ENCODE peak calls at places on chromosomes 5 and 9, in six cellular contexts. E, K, N, L, J and O are unnamed samples.
A peak's percentile ranks its signal among the peaks of the same experiment; 100 is the strongest.

GRCh38 chr9:121350993-121351561 is 19.0 kb downstream of the STOM start:
- DNase-seq in J (peak; percentile 83), E (peak; percentile 59), L (peak; percentile 96), N (peak; percentile 86), K (peak; percentile 84), O (peak; percentile 77)

GRCh38 chr5:759111-759741 is 25.3 kb downstream of the ZDHHC11B start:
- DNase-seq in L (peak; percentile 32), N (no peak), K (no peak), E (peak; percentile 86), J (no peak), O (no peak)

GRCh38 chr5:37723147-37723961 is 116.5 kb downstream of the GDNF start:
- DNase-seq in L (peak; percentile 66), J (peak; percentile 14), N (no peak), K (no peak), E (no peak), O (no peak)

GRCh38 chr5:133230823-133231578 is 179.2 kb downstream of the HSPA4 start:
- DNase-seq in J (no peak), L (no peak), K (no peak), E (no peak), N (no peak), O (no peak)

GRCh38 chr5:165502893-165503696 is 1997.7 kb downstream of the MAT2B start:
- DNase-seq in N (no peak), E (no peak), K (no peak), L (no peak), J (no peak), O (no peak)

GRCh38 chr5:142749321-142749720 is 20.9 kb upstream of the ARHGAP26 start:
- DNase-seq in E (no peak), J (peak; percentile 85), N (peak; percentile 20), L (peak; percentile 85), K (peak; percentile 28), O (no peak)

GRCh38 chr9:37036237-37037136 is 2.4 kb upstream of the PAX5 start:
- DNase-seq in L (peak; percentile 36), K (no peak), E (peak; percentile 61), J (peak; percentile 36), N (no peak), O (no peak)

GRCh38 chr9:75359638-75360037 is 271.3 kb downstream of the OSTF1 start:
- DNase-seq in N (no peak), J (no peak), E (no peak), K (no peak), L (no peak), O (no peak)

GRCh38 chr5:89327621-89328020 is 444.6 kb upstream of the MEF2C start:
- DNase-seq in K (no peak), N (no peak), L (no peak), J (no peak), E (no peak), O (no peak)

GRCh38 chr9:3001311-3001710 is 157.4 kb upstream of the PUM3 start:
- DNase-seq in J (peak; percentile 58), N (no peak), K (no peak), E (no peak), L (no peak), O (no peak)

GRCh38 chr5:99646011-99646647 is 717.3 kb upstream of the CHD1 start:
- DNase-seq in L (no peak), K (no peak), N (no peak), J (no peak), E (no peak), O (no peak)

GRCh38 chr9:120931278-120932085 is 4.9 kb upstream of the TRAF1 start:
- DNase-seq in J (peak; percentile 70), N (no peak), L (peak; percentile 87), K (no peak), E (no peak), O (no peak)

GRCh38 chr5:122316652-122317051 is 4.6 kb downstream of the SNCAIP start:
- DNase-seq in L (no peak), J (no peak), E (no peak), K (no peak), N (no peak), O (no peak)

GRCh38 chr9:72527801-72528195 is 6.4 kb downstream of the TMC1 start:
- DNase-seq in E (no peak), N (no peak), J (no peak), L (no peak), K (no peak), O (no peak)

GRCh38 chr5:79517601-79518000 is 3.7 kb upstream of the HOMER1 start:
- DNase-seq in E (no peak), J (no peak), N (no peak), L (no peak), K (no peak), O (no peak)

GRCh38 chr5:39423331-39423751 is 1.4 kb downstream of the DAB2 start:
- DNase-seq in E (no peak), J (no peak), L (no peak), K (no peak), N (no peak), O (no peak)

GRCh38 chr9:17219261-17219660 is 84.4 kb downstream of the CNTLN start:
- DNase-seq in K (no peak), N (no peak), E (no peak), L (peak; percentile 44), J (peak; percentile 30), O (no peak)

GRCh38 chr9:33185858-33186257 is 18.7 kb upstream of the B4GALT1 start:
- DNase-seq in N (no peak), L (no peak), K (no peak), E (no peak), J (peak; percentile 52), O (no peak)

GRCh38 chr9:76294301-76294700 is 99.9 kb downstream of the RFK start:
- DNase-seq in J (no peak), E (no peak), L (no peak), N (no peak), K (no peak), O (no peak)

GRCh38 chr9:112881366-112881765 is 9.3 kb downstream of the SLC46A2 start:
- DNase-seq in K (no peak), J (peak; percentile 87), E (no peak), L (peak; percentile 67), N (peak; percentile 30), O (no peak)

GRCh38 chr5:77999013-77999798 is 223.1 kb upstream of the TBCA start:
- DNase-seq in E (no peak), L (no peak), N (no peak), J (no peak), K (no peak), O (no peak)

GRCh38 chr9:125239631-125240597 is 1.2 kb downstream of the HSPA5 start:
- DNase-seq in J (no peak), L (no peak), E (no peak), N (no peak), K (no peak), O (no peak)

GRCh38 chr9:125235805-125236534 is 5.2 kb downstream of the HSPA5 start:
- DNase-seq in J (no peak), N (no peak), E (no peak), K (no peak), L (no peak), O (no peak)

GRCh38 chr9:125240649-125240999 is 519 bp downstream of the HSPA5 start:
- DNase-seq in N (no peak), E (no peak), J (peak; percentile 39), L (peak; percentile 47), K (no peak), O (no peak)

GRCh38 chr9:125238915-125239446 is 2.2 kb downstream of the HSPA5 start:
- DNase-seq in N (no peak), L (no peak), E (no peak), J (no peak), K (no peak), O (no peak)

GRCh38 chr9:125238127-125238914 is 2.8 kb downstream of the HSPA5 start:
- DNase-seq in K (no peak), J (no peak), L (peak; percentile 9), E (no peak), N (no peak), O (no peak)
- H3K4me3 ChIP-seq in K (peak overlapping the region; percentile 26), J (peak overlapping the region; percentile 88), L (peak overlapping the region; percentile 92), E (peak overlapping the region; percentile 92), N (peak overlapping the region; percentile 100), O (peak overlapping the region; percentile 98)

GRCh38 chr5:170617519-170618218 is 113.8 kb downstream of the KCNIP1 start:
- DNase-seq in L (no peak), N (no peak), E (no peak), J (no peak), K (no peak), O (no peak)
- H3K4me3 ChIP-seq in L (no peak overlapping the region), N (no peak overlapping the region), E (no peak overlapping the region), J (no peak overlapping the region), K (no peak overlapping the region), O (no peak overlapping the region)

GRCh38 chr5:73944581-73944980 is 318.6 kb downstream of the ARHGEF28 start:
- DNase-seq in K (no peak), N (no peak), E (no peak), J (no peak), L (no peak), O (no peak)

GRCh38 chr5:73946926-73947455 is 321.0 kb downstream of the ARHGEF28 start:
- DNase-seq in E (no peak), N (no peak), K (no peak), L (no peak), J (no peak), O (no peak)

GRCh38 chr5:73945505-73945904 is 319.5 kb downstream of the ARHGEF28 start:
- DNase-seq in L (no peak), N (no peak), E (no peak), K (no peak), J (no peak), O (no peak)

GRCh38 chr5:73947876-73948275 is 321.9 kb downstream of the ARHGEF28 start:
- DNase-seq in E (no peak), K (no peak), L (no peak), J (no peak), N (no peak), O (no peak)

GRCh38 chr5:73946278-73946677 is 320.3 kb downstream of the ARHGEF28 start:
- DNase-seq in L (no peak), E (no peak), K (no peak), N (no peak), J (no peak), O (no peak)
- H3K4me3 ChIP-seq in L (no peak overlapping the region), E (no peak overlapping the region), K (no peak overlapping the region), N (no peak overlapping the region), J (no peak overlapping the region), O (no peak overlapping the region)

GRCh38 chr9:34989946-34990635 is 546 bp downstream of the DNAJB5 start:
- DNase-seq in N (no peak), L (peak; percentile 40), E (peak; percentile 69), K (no peak), J (peak; percentile 58), O (peak; percentile 61)

GRCh38 chr9:34992376-34992951 is 2.9 kb downstream of the DNAJB5 start:
- DNase-seq in E (no peak), K (peak; percentile 61), N (peak; percentile 72), L (peak; percentile 93), J (peak; percentile 86), O (peak; percentile 91)

GRCh38 chr9:34993502-34994428 is 4.2 kb downstream of the DNAJB5 start:
- DNase-seq in N (no peak), K (peak; percentile 14), L (peak; percentile 87), E (no peak), J (peak; percentile 44), O (peak; percentile 82)

GRCh38 chr9:34990908-34991832 is 1.6 kb downstream of the DNAJB5 start:
- DNase-seq in J (no peak), E (no peak), L (no peak), K (no peak), N (no peak), O (no peak)

DNA sequence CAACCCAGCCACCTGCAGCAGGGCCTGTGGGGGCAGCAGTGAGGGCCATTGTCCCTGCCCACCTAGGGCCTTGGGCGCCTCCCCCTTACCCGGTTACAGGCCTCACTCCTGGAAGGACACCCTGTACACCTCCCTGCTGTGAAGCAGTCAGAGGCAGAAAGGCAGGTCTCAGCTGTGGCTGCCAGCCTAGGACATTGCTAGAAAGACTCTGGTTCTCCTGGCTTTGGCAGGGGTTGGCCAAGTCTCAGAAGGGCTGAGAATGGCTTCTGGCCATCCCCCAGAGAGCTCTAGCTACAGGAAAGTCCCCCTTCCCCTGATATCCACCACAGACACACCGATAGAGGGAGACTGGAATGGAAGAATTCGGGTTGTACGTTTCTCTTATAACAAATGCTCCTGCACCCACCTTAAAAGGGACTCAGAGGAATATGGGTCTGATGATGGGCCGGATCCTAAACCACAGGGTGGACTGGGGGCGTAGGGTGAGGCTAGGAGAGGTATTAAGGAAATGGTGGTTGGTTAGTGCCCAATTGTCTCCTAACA is 2.4 kb downstream of the DNAJB5 start:
- DNase-seq in E (no peak), L (peak; percentile 39), J (peak; percentile 56), N (no peak), K (no peak), O (no peak)
- H3K4me3 ChIP-seq in E (no peak overlapping the region), L (no peak overlapping the region), J (no peak overlapping the region), N (peak overlapping the region; percentile 7), K (no peak overlapping the region), O (peak overlapping the region; percentile 79)